ENCODE peak calls at places on chromosomes 2 and 18, in six cellular contexts. F, Q, S, C, R and K are unnamed samples.

GRCh38 chr2:75619992-75620740 is 26.4 kb upstream of the MRPL19 start:
- DNase-seq in R (no peak), F (no peak), C (no peak), S (no peak), Q (no peak), K (no peak)

GRCh38 chr2:84427235-84428138 is 31.6 kb downstream of the SUCLG1 start:
- DNase-seq in F (no peak), Q (no peak), R (no peak), C (peak), S (no peak), K (no peak)

GRCh38 chr2:51723716-51724115 is 691.8 kb upstream of the NRXN1 start:
- DNase-seq in S (no peak), R (peak), F (no peak), C (no peak), Q (no peak), K (no peak)

GRCh38 chr2:85785027-85785822 is 31.4 kb downstream of the ATOH8 start:
- DNase-seq in R (peak), F (no peak), Q (peak), C (peak), S (no peak), K (no peak)

GRCh38 chr2:152497481-152498052 is 162.6 kb downstream of the FMNL2 start:
- DNase-seq in S (no peak), Q (peak), R (no peak), F (no peak), C (no peak), K (no peak)

GRCh38 chr18:57776354-57776753 is 26.8 kb downstream of the ATP8B1 start:
- DNase-seq in R (no peak), F (no peak), C (no peak), S (no peak), Q (no peak), K (no peak)

GRCh38 chr2:234091432-234091879 is 41.0 kb downstream of the SPP2 start:
- DNase-seq in F (peak), R (no peak), S (no peak), Q (peak), C (no peak), K (peak)

GRCh38 chr2:1790473-1790872 is 46.2 kb upstream of the PXDN start:
- DNase-seq in C (no peak), F (no peak), R (no peak), Q (no peak), S (no peak), K (no peak)

GRCh38 chr18:63339920-63340484 is 20.4 kb upstream of the BCL2 start:
- DNase-seq in Q (peak), C (no peak), S (no peak), R (peak), F (peak), K (no peak)

GRCh38 chr18:58640891-58641610 is 12.2 kb upstream of the ALPK2 start:
- DNase-seq in S (no peak), R (no peak), F (no peak), C (no peak), Q (no peak), K (no peak)

GRCh38 chr18:64082054-64082453 is 66.8 kb downstream of the LINC00305 start:
- DNase-seq in F (no peak), Q (no peak), R (no peak), C (no peak), S (no peak), K (no peak)

GRCh38 chr2:147017976-147018645 is 826.7 kb upstream of the ACVR2A start:
- DNase-seq in R (no peak), C (no peak), S (no peak), F (no peak), Q (no peak), K (no peak)

GRCh38 chr2:236841389-236841788 is 244.3 kb upstream of the COPS8 start:
- DNase-seq in S (no peak), R (no peak), C (no peak), F (no peak), Q (no peak), K (no peak)

GRCh38 chr2:57330447-57330846 is 716.2 kb upstream of the VRK2 start:
- DNase-seq in S (no peak), R (no peak), Q (peak), F (no peak), C (no peak), K (no peak)

GRCh38 chr2:28608829-28609400 is 113.1 kb downstream of the PLB1 start:
- DNase-seq in S (no peak), F (no peak), C (no peak), Q (no peak), R (no peak), K (no peak)

GRCh38 chr2:85611217-85611704 is 605 bp downstream of the C2orf68 start:
- DNase-seq in F (no peak), Q (no peak), C (no peak), S (no peak), R (no peak), K (no peak)

GRCh38 chr2:232489516-232490220 is 2.0 kb upstream of the ECEL1 start:
- DNase-seq in S (no peak), F (no peak), R (no peak), Q (no peak), C (no peak), K (no peak)

GRCh38 chr2:153393518-153393917 is 85.0 kb downstream of the RPRM start:
- DNase-seq in Q (no peak), F (no peak), S (no peak), C (no peak), R (no peak), K (no peak)

GRCh38 chr18:78641689-78642231 is 337.9 kb upstream of the SALL3 start:
- DNase-seq in Q (no peak), C (no peak), F (no peak), R (no peak), S (no peak), K (no peak)

GRCh38 chr2:159684796-159685195 is 27.5 kb upstream of the MARCHF7 start:
- DNase-seq in F (no peak), R (no peak), Q (peak), S (no peak), C (no peak), K (no peak)

GRCh38 chr2:48860391-48860790 is 104.9 kb upstream of the LHCGR start:
- DNase-seq in R (no peak), C (no peak), S (no peak), Q (no peak), F (no peak), K (no peak)

GRCh38 chr2:215612770-215613169 is 176.9 kb upstream of the FN1 start:
- DNase-seq in F (no peak), R (no peak), C (no peak), Q (no peak), S (no peak), K (no peak)

GRCh38 chr2:232980683-232981082 is 32.4 kb downstream of the NGEF start:
- DNase-seq in R (no peak), F (no peak), Q (peak), S (no peak), C (no peak), K (no peak)

GRCh38 chr2:17813742-17814458 is 2.4 kb upstream of the MSGN1 start:
- DNase-seq in F (no peak), Q (peak), S (no peak), C (no peak), R (no peak), K (no peak)

GRCh38 chr2:55401124-55401523 is 18.5 kb downstream of the CCDC88A start:
- DNase-seq in R (no peak), C (no peak), S (no peak), Q (no peak), F (no peak), K (no peak)